ENCODE peak calls at places on chromosomes 2 and 18, in ten cellular contexts. O is tibial nerve; B is AG09309; M is osteocyte; V is activated CD8-positive, alpha-beta memory T cell treated with anti-CD3 and anti-CD28 coated beads, Interleukin-2, amount 50 U/mL, for 4 hours; H is caudate nucleus; L is NCI-H1092 treated with DMSO at 0.1 percent for 48 hours; J is aorta; R is A172; N is activated naive CD8-positive, alpha-beta T cell treated with anti-CD3 and anti-CD28 coated beads, Interleukin-2, amount 50 U/mL, for 24 hours. D is an unnamed sample.

GRCh38 chr2:145114726-145115125 is 594.8 kb upstream of the ZEB2 start:
- DNase-seq in O (no peak), B (no peak), M (no peak), V (no peak), H (no peak), L (no peak), J (no peak), R (peak; percentile 37), N (no peak), D (no peak)

GRCh38 chr18:23878336-23878900 is 136.1 kb upstream of the TTC39C start:
- DNase-seq in O (no peak), B (no peak), M (no peak), V (no peak), H (no peak), L (no peak), J (no peak), R (no peak), N (no peak), D (no peak)

GRCh38 chr2:26462511-26463251 is 15.2 kb downstream of the OTOF start:
- DNase-seq in O (peak; percentile 44), B (peak; percentile 29), M (no peak), V (no peak), H (no peak), L (peak; percentile 23), J (peak; percentile 64), R (peak; percentile 62), N (no peak), D (no peak)

GRCh38 chr2:45812039-45812500 is 160.6 kb downstream of the PRKCE start:
- DNase-seq in O (no peak), B (peak; percentile 35), M (no peak), V (no peak), H (no peak), L (no peak), J (no peak), R (peak; percentile 15), N (no peak), D (no peak)

GRCh38 chr2:127884436-127884835 is 1.3 kb downstream of the AMMECR1L start:
- DNase-seq in O (no peak), B (peak; percentile 38), M (no peak), V (no peak), H (no peak), L (no peak), J (no peak), R (no peak), N (no peak), D (no peak)

GRCh38 chr2:182868049-182868422 is 1.6 kb upstream of the FRZB start:
- DNase-seq in O (no peak), B (no peak), M (no peak), V (no peak), H (no peak), L (no peak), J (no peak), R (no peak), N (no peak), D (no peak)

GRCh38 chr2:202765435-202765834 is 106.1 kb downstream of the ICA1L start:
- DNase-seq in O (no peak), B (no peak), M (no peak), V (no peak), H (no peak), L (no peak), J (no peak), R (no peak), N (no peak), D (no peak)

GRCh38 chr2:69255760-69256159 is 131.3 kb downstream of the GFPT1 start:
- DNase-seq in O (no peak), B (no peak), M (no peak), V (no peak), H (no peak), L (no peak), J (no peak), R (no peak), N (no peak), D (no peak)

GRCh38 chr2:16142383-16143361 is 202.3 kb downstream of the MYCN start:
- DNase-seq in O (no peak), B (no peak), M (peak; percentile 70), V (no peak), H (no peak), L (no peak), J (no peak), R (no peak), N (no peak), D (no peak)

GRCh38 chr2:42809876-42810125 is 17.4 kb upstream of the HAAO start:
- DNase-seq in O (peak; percentile 65), B (no peak), M (peak; percentile 94), V (no peak), H (no peak), L (no peak), J (no peak), R (peak; percentile 62), N (no peak), D (no peak)

GRCh38 chr2:179096090-179096489 is 46.2 kb upstream of the CCDC141 start:
- DNase-seq in O (no peak), B (no peak), M (no peak), V (no peak), H (no peak), L (no peak), J (no peak), R (no peak), N (no peak), D (no peak)

GRCh38 chr2:239397856-239398470 is 2.9 kb downstream of the HDAC4 start:
- DNase-seq in O (no peak), B (no peak), M (no peak), V (no peak), H (no peak), L (no peak), J (no peak), R (no peak), N (no peak), D (no peak)

GRCh38 chr2:232415138-232415690 is 8.6 kb downstream of the ALPG start:
- DNase-seq in O (no peak), B (no peak), M (no peak), V (no peak), H (no peak), L (no peak), J (no peak), R (no peak), N (no peak), D (no peak)

GRCh38 chr2:226609361-226609760 is 190.3 kb downstream of the IRS1 start:
- DNase-seq in O (no peak), B (peak; percentile 41), M (no peak), V (no peak), H (no peak), L (no peak), J (no peak), R (no peak), N (no peak), D (no peak)

GRCh38 chr2:98148968-98149697 is 62.2 kb downstream of the VWA3B start:
- DNase-seq in O (no peak), B (peak; percentile 52), M (no peak), V (no peak), H (no peak), L (peak; percentile 46), J (no peak), R (peak; percentile 70), N (no peak), D (no peak)

GRCh38 chr2:240394549-240394948 is 40.9 kb upstream of the GPC1 start:
- DNase-seq in O (no peak), B (no peak), M (peak; percentile 53), V (no peak), H (no peak), L (no peak), J (no peak), R (no peak), N (no peak), D (no peak)

GRCh38 chr18:6210349-6211173 is 204.2 kb downstream of the L3MBTL4 start:
- DNase-seq in O (no peak), B (no peak), M (no peak), V (no peak), H (no peak), L (no peak), J (no peak), R (no peak), N (no peak), D (no peak)

GRCh38 chr2:19038096-19039015 is 320.1 kb downstream of the OSR1 start:
- DNase-seq in O (no peak), B (no peak), M (no peak), V (no peak), H (no peak), L (no peak), J (no peak), R (peak; percentile 69), N (no peak), D (no peak)

GRCh38 chr2:23385351-23385747 is 370 bp downstream of the KLHL29 start:
- DNase-seq in O (no peak), B (no peak), M (no peak), V (no peak), H (no peak), L (no peak), J (peak; percentile 67), R (no peak), N (peak; percentile 20), D (no peak)

GRCh38 chr2:147013696-147014392 is 831.0 kb upstream of the ACVR2A start:
- DNase-seq in O (no peak), B (no peak), M (no peak), V (no peak), H (no peak), L (no peak), J (no peak), R (no peak), N (no peak), D (no peak)

GRCh38 chr2:165203689-165204559 is at the start of gene SCN3A:
- DNase-seq in O (no peak), B (peak; percentile 28), M (no peak), V (no peak), H (no peak), L (peak; percentile 81), J (no peak), R (peak; percentile 52), N (peak; percentile 12), D (peak; percentile 20)

GRCh38 chr2:122206101-122206500 is 450.6 kb downstream of the TSN start:
- DNase-seq in O (no peak), B (no peak), M (no peak), V (no peak), H (no peak), L (no peak), J (no peak), R (no peak), N (no peak), D (no peak)

GRCh38 chr2:225177098-225177497 is 134.8 kb upstream of the DOCK10 start:
- DNase-seq in O (no peak), B (peak; percentile 71), M (no peak), V (no peak), H (no peak), L (no peak), J (no peak), R (peak; percentile 57), N (no peak), D (no peak)

GRCh38 chr18:48545690-48546365 is 7.0 kb downstream of the CTIF start:
- DNase-seq in O (no peak), B (peak; percentile 25), M (no peak), V (no peak), H (peak; percentile 67), L (peak; percentile 42), J (peak; percentile 73), R (peak; percentile 50), N (no peak), D (no peak)

GRCh38 chr18:48666613-48667012 is 127.8 kb downstream of the CTIF start:
- DNase-seq in O (no peak), B (no peak), M (no peak), V (no peak), H (no peak), L (no peak), J (no peak), R (no peak), N (no peak), D (no peak)

GRCh38 chr18:10188971-10189810 is 265.2 kb upstream of the APCDD1 start:
- DNase-seq in O (no peak), B (no peak), M (no peak), V (no peak), H (no peak), L (peak; percentile 27), J (no peak), R (no peak), N (no peak), D (no peak)

GRCh38 chr2:231306791-231307440 is 88.6 kb upstream of the B3GNT7 start:
- DNase-seq in O (no peak), B (no peak), M (peak; percentile 62), V (no peak), H (no peak), L (no peak), J (no peak), R (no peak), N (no peak), D (no peak)

GRCh38 chr2:209642146-209642815 is 129.4 kb upstream of the UNC80 start:
- DNase-seq in O (no peak), B (no peak), M (no peak), V (no peak), H (no peak), L (no peak), J (no peak), R (no peak), N (no peak), D (no peak)